ENCODE peak calls at places on chromosomes 12 and 14, in six cellular contexts. One of them, this sample, is unnamed. For H3K9me3, the result is how much of the 10 kb centered on the place peaks cover.

GRCh38 chr12:12716151-12716844 is 870 bp upstream of the CDKN1B start:
- DNase-seq in gastrocnemius medialis: no peak
- DNase-seq in adrenal gland: peak
- DNase-seq in cardiac muscle cell: peak
- DNase-seq in HepG2: peak
- DNase-seq in transverse colon: no peak
- DNase-seq in this sample: no peak

GRCh38 chr14:71320734-71321555 is 413.7 kb downstream of the PCNX1 start:
- DNase-seq in gastrocnemius medialis: peak
- DNase-seq in adrenal gland: peak
- DNase-seq in cardiac muscle cell: peak
- DNase-seq in HepG2: no peak
- DNase-seq in transverse colon: peak
- DNase-seq in this sample: no peak

GRCh38 chr14:64253672-64254071 is 40.5 kb downstream of the ESR2 start:
- DNase-seq in gastrocnemius medialis: no peak
- DNase-seq in adrenal gland: no peak
- DNase-seq in cardiac muscle cell: peak
- DNase-seq in HepG2: no peak
- DNase-seq in transverse colon: no peak
- DNase-seq in this sample: no peak

GRCh38 chr12:75482636-75483035 is 2.1 kb downstream of the GLIPR1 start:
- DNase-seq in gastrocnemius medialis: no peak
- DNase-seq in adrenal gland: no peak
- DNase-seq in cardiac muscle cell: peak
- DNase-seq in HepG2: no peak
- DNase-seq in transverse colon: no peak
- DNase-seq in this sample: no peak

GRCh38 chr14:100567877-100568163 is 19.4 kb downstream of the BEGAIN start:
- DNase-seq in gastrocnemius medialis: no peak
- DNase-seq in adrenal gland: no peak
- DNase-seq in cardiac muscle cell: no peak
- DNase-seq in HepG2: no peak
- DNase-seq in transverse colon: no peak
- DNase-seq in this sample: no peak

GRCh38 chr12:18261906-18262305 is 588 bp downstream of the PIK3C2G start:
- DNase-seq in gastrocnemius medialis: no peak
- DNase-seq in adrenal gland: no peak
- DNase-seq in cardiac muscle cell: no peak
- DNase-seq in HepG2: no peak
- DNase-seq in transverse colon: no peak
- DNase-seq in this sample: no peak

GRCh38 chr14:87017335-87017734 is 975.6 kb downstream of the GALC start:
- DNase-seq in gastrocnemius medialis: no peak
- DNase-seq in adrenal gland: no peak
- DNase-seq in cardiac muscle cell: no peak
- DNase-seq in HepG2: no peak
- DNase-seq in transverse colon: no peak
- DNase-seq in this sample: no peak

GRCh38 chr14:91835920-91836843 is 31.2 kb downstream of the TC2N start:
- DNase-seq in gastrocnemius medialis: peak
- DNase-seq in adrenal gland: peak
- DNase-seq in cardiac muscle cell: peak
- DNase-seq in HepG2: no peak
- DNase-seq in transverse colon: peak
- DNase-seq in this sample: no peak

GRCh38 chr14:98182385-98183055 is 1089.5 kb downstream of the BCL11B start:
- DNase-seq in gastrocnemius medialis: no peak
- DNase-seq in adrenal gland: no peak
- DNase-seq in cardiac muscle cell: peak
- DNase-seq in HepG2: no peak
- DNase-seq in transverse colon: no peak
- DNase-seq in this sample: no peak

GRCh38 chr14:77276295-77276935 is 5.4 kb upstream of the NGB start:
- DNase-seq in gastrocnemius medialis: no peak
- DNase-seq in adrenal gland: no peak
- DNase-seq in cardiac muscle cell: no peak
- DNase-seq in HepG2: no peak
- DNase-seq in transverse colon: no peak
- DNase-seq in this sample: no peak

GRCh38 chr14:77279719-77280118 is 8.7 kb upstream of the NGB start:
- DNase-seq in gastrocnemius medialis: no peak
- DNase-seq in adrenal gland: no peak
- DNase-seq in cardiac muscle cell: no peak
- DNase-seq in HepG2: no peak
- DNase-seq in transverse colon: no peak
- DNase-seq in this sample: no peak

GRCh38 chr14:77276959-77277358 is 6.0 kb upstream of the NGB start:
- DNase-seq in gastrocnemius medialis: no peak
- DNase-seq in adrenal gland: no peak
- DNase-seq in cardiac muscle cell: no peak
- DNase-seq in HepG2: no peak
- DNase-seq in transverse colon: no peak
- DNase-seq in this sample: no peak

GRCh38 chr14:77275855-77276153 is 4.8 kb upstream of the NGB start:
- DNase-seq in gastrocnemius medialis: no peak
- DNase-seq in adrenal gland: no peak
- DNase-seq in cardiac muscle cell: no peak
- DNase-seq in HepG2: no peak
- DNase-seq in transverse colon: no peak
- DNase-seq in this sample: no peak

DNA sequence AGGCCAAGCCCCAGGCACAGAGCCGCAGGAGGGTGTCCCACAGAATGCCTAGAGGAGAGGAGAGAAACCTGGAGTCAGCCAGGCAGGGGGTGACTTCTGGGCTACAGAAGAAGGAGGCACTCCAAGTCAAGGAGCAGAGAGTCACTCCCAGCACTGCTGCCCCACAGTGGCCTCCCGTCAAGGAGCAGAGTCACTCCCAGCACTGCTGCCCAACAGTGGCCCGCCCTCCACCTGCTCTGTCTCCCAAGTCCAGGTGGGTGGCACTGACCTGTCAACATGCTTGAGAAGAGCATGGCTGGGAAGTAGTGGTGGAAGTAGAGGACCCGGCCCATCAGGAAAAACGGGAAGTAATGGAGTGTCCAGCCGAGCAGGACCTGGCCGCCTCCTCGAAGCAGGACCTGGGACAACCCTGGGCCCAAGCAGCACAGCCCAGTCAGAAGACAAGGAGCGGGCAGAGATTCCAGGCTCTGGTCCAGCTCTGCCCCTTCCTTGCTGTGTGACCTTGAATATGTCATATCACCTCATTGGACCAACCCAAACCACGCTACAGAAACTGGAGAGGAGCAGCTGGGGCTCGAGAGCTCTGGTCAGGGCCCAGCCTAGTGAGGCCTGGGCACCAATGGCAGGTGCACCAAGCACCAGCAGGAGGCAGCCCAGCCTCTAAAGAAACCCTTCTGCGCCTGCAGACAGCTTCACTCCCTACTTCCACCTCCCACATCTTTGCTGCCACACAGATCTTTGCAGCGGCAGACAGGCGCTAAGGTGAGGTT is 7.6 kb upstream of the NGB start:
- DNase-seq in gastrocnemius medialis: no peak
- DNase-seq in adrenal gland: peak
- DNase-seq in cardiac muscle cell: no peak
- DNase-seq in HepG2: no peak
- DNase-seq in transverse colon: no peak
- DNase-seq in this sample: no peak
- TF ChIP-seq CTCF in gastrocnemius medialis: no peak
- TF ChIP-seq CTCF in adrenal gland: no peak
- TF ChIP-seq CTCF in cardiac muscle cell: no peak
- TF ChIP-seq CTCF in HepG2: peak
- TF ChIP-seq CTCF in transverse colon: no peak
- TF ChIP-seq CTCF in this sample: no peak

GRCh38 chr12:64550758-64551157 is 59.5 kb upstream of the RASSF3 start:
- DNase-seq in gastrocnemius medialis: no peak
- DNase-seq in adrenal gland: no peak
- DNase-seq in cardiac muscle cell: no peak
- DNase-seq in HepG2: no peak
- DNase-seq in transverse colon: no peak
- DNase-seq in this sample: no peak

GRCh38 chr12:64549108-64549507 is 61.2 kb upstream of the RASSF3 start:
- DNase-seq in gastrocnemius medialis: no peak
- DNase-seq in adrenal gland: no peak
- DNase-seq in cardiac muscle cell: no peak
- DNase-seq in HepG2: no peak
- DNase-seq in transverse colon: no peak
- DNase-seq in this sample: no peak

GRCh38 chr12:64556231-64556630 is 54.1 kb upstream of the RASSF3 start:
- DNase-seq in gastrocnemius medialis: no peak
- DNase-seq in adrenal gland: no peak
- DNase-seq in cardiac muscle cell: no peak
- DNase-seq in HepG2: no peak
- DNase-seq in transverse colon: no peak
- DNase-seq in this sample: no peak

DNA sequence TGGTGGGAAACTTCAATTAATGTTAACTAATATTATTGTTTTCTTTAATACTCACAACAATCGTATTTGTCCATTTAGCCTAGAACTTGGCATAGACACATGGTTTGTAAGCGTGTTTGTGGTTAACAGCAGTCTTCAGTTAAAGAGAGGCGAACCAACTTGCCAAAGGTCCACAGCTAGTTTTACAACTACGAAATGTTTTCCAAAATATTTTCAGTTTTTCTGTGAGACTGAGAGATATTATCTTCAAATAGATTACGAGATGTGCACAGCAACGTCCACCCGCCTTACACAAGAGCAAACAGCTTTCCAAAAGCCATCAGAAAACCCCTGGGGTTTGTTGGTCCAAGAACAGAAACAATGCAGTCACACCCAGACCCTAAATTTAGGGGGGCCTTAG is 58.6 kb upstream of the RASSF3 start:
- DNase-seq in gastrocnemius medialis: no peak
- DNase-seq in adrenal gland: no peak
- DNase-seq in cardiac muscle cell: peak
- DNase-seq in HepG2: no peak
- DNase-seq in transverse colon: no peak
- DNase-seq in this sample: no peak
- H3K4me3 ChIP-seq in gastrocnemius medialis: no peak
- H3K4me3 ChIP-seq in adrenal gland: no peak
- H3K4me3 ChIP-seq in cardiac muscle cell: no peak
- H3K4me3 ChIP-seq in HepG2: no peak
- H3K4me3 ChIP-seq in transverse colon: no peak
- H3K4me3 ChIP-seq in this sample: no peak

DNA sequence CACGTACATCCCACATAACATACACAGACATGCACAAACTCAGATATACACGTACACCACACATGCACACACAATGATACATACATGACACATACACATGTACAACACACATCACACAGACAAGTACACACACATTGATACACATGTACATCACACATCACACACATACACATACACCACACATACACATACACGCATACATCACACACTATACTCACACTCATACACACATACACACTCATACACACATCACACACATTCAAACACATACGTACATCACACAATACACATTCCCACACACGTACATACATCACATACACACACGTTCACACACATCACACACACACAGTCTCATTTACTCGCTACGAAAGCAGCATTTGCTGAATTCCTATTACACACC is 4.5 kb downstream of the ZNF605 start:
- DNase-seq in gastrocnemius medialis: no peak
- DNase-seq in adrenal gland: no peak
- DNase-seq in cardiac muscle cell: no peak
- DNase-seq in HepG2: no peak
- DNase-seq in transverse colon: no peak
- DNase-seq in this sample: no peak
- H3K9me3 ChIP-seq in gastrocnemius medialis: under half
- H3K9me3 ChIP-seq in adrenal gland: under half
- H3K9me3 ChIP-seq in cardiac muscle cell: under half
- H3K9me3 ChIP-seq in HepG2: half or more
- H3K9me3 ChIP-seq in transverse colon: under half
- H3K9me3 ChIP-seq in this sample: half or more

DNA sequence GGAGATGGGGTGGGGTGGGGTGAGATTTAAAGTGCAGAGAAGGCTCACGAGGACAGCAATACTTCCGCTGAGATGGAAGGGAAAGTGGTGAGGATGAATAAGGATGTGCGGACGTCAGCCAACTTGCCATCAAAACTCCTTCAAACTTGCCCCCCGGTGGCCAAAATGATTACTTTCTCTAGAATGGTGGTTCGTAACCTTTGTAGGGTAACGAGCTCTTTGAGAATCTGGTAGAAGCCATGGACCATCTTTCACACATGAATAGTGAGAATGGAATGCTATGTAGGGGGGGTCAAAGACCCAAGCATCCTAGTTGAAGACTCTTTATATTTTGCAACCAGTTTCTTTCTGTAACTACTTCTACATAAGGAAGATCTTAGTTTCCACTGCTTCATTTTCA is 245.9 kb upstream of the DDHD1 start:
- DNase-seq in gastrocnemius medialis: no peak
- DNase-seq in adrenal gland: no peak
- DNase-seq in cardiac muscle cell: peak
- DNase-seq in HepG2: no peak
- DNase-seq in transverse colon: no peak
- DNase-seq in this sample: no peak
- TF ChIP-seq CTCF in gastrocnemius medialis: no peak
- TF ChIP-seq CTCF in adrenal gland: no peak
- TF ChIP-seq CTCF in cardiac muscle cell: no peak
- TF ChIP-seq CTCF in HepG2: no peak
- TF ChIP-seq CTCF in transverse colon: no peak
- TF ChIP-seq CTCF in this sample: peak

GRCh38 chr14:69043007-69043444 is 63.9 kb upstream of the ACTN1 start:
- DNase-seq in gastrocnemius medialis: peak
- DNase-seq in adrenal gland: peak
- DNase-seq in cardiac muscle cell: no peak
- DNase-seq in HepG2: no peak
- DNase-seq in transverse colon: peak
- DNase-seq in this sample: no peak
- H3K4me3 ChIP-seq in gastrocnemius medialis: no peak
- H3K4me3 ChIP-seq in adrenal gland: no peak
- H3K4me3 ChIP-seq in cardiac muscle cell: no peak
- H3K4me3 ChIP-seq in HepG2: no peak
- H3K4me3 ChIP-seq in transverse colon: no peak
- H3K4me3 ChIP-seq in this sample: no peak

This sample was measured in Panc1.